ENCODE peak calls at places on chromosomes 7 and 10, in nine cellular contexts. F is astrocyte of the hippocampus, L is nucleus accumbens, K is cardiac fibroblast, W is iPS DF 6.9, I is NAMALWA, V is heart left ventricle, Q is kidney tubule cell, M is small intestine. R is an unnamed sample.

GRCh38 chr10:96548589-96548988 is 34.9 kb upstream of the TLL2 start:
- DNase-seq in M (no peak), Q (no peak), W (no peak), L (no peak), F (peak; percentile 7), I (no peak), K (no peak), V (peak; percentile 36), R (no peak)

GRCh38 chr7:69941077-69941476 is 342.8 kb downstream of the AUTS2 start:
- DNase-seq in K (no peak), I (no peak), Q (no peak), L (no peak), F (no peak), V (no peak), M (no peak), W (no peak), R (no peak)

GRCh38 chr7:49805686-49806085 is 32.2 kb downstream of the VWC2 start:
- DNase-seq in I (no peak), L (no peak), K (no peak), V (no peak), F (no peak), Q (no peak), M (no peak), W (no peak), R (no peak)

GRCh38 chr10:109386921-109387320 is 536.4 kb downstream of the XPNPEP1 start:
- DNase-seq in M (no peak), Q (no peak), L (no peak), K (no peak), I (no peak), V (no peak), W (no peak), F (peak; percentile 1), R (no peak)

GRCh38 chr10:63503395-63503794 is 17.8 kb upstream of the REEP3 start:
- DNase-seq in K (no peak), V (no peak), Q (no peak), L (no peak), I (no peak), F (no peak), W (no peak), M (peak; percentile 14), R (no peak)

GRCh38 chr10:68550747-68551411 is 9.3 kb upstream of the TET1 start:
- DNase-seq in M (peak; percentile 63), W (peak; percentile 84), L (no peak), V (no peak), Q (peak; percentile 68), F (peak; percentile 81), I (peak; percentile 85), K (peak; percentile 92), R (no peak)

GRCh38 chr7:155764432-155764798 is 47.8 kb downstream of the SHH start:
- DNase-seq in W (no peak), K (no peak), I (no peak), Q (no peak), L (no peak), M (no peak), V (peak; percentile 63), F (no peak), R (no peak)

GRCh38 chr10:133401500-133401899 is 7.5 kb downstream of the MTG1 start:
- DNase-seq in V (no peak), M (no peak), L (no peak), F (no peak), K (no peak), Q (no peak), W (no peak), I (no peak), R (no peak)

GRCh38 chr10:78817361-78817760 is 251.4 kb upstream of the ZMIZ1 start:
- DNase-seq in F (peak; percentile 19), I (no peak), V (no peak), K (peak; percentile 75), L (no peak), Q (no peak), M (no peak), W (no peak), R (no peak)

GRCh38 chr7:157278791-157279678 is 57.8 kb upstream of the DNAJB6 start:
- DNase-seq in V (peak; percentile 89), K (peak; percentile 39), F (peak; percentile 41), M (peak; percentile 71), W (no peak), I (no peak), Q (no peak), L (no peak), R (no peak)

GRCh38 chr7:133985300-133985699 is 141.8 kb upstream of the LRGUK start:
- DNase-seq in L (no peak), K (no peak), V (no peak), F (no peak), I (no peak), M (no peak), Q (no peak), W (no peak), R (no peak)

GRCh38 chr7:155452505-155453295 is 5.2 kb upstream of the EN2 start:
- DNase-seq in W (no peak), L (no peak), I (no peak), V (no peak), F (no peak), Q (no peak), K (no peak), M (no peak), R (no peak)

GRCh38 chr10:33129181-33129928 is 171.3 kb upstream of the ITGB1 start:
- DNase-seq in Q (peak; percentile 84), V (peak; percentile 70), F (peak; percentile 90), M (no peak), I (no peak), W (no peak), L (no peak), K (peak; percentile 92), R (no peak)

GRCh38 chr10:132283604-132284382 is 24.0 kb downstream of the STK32C start:
- DNase-seq in M (peak; percentile 14), V (peak; percentile 8), Q (no peak), F (no peak), W (no peak), L (no peak), K (no peak), I (no peak), R (no peak)

GRCh38 chr7:135858851-135859250 is 110.2 kb upstream of the FAM180A start:
- DNase-seq in Q (no peak), M (no peak), V (no peak), I (no peak), F (no peak), K (no peak), L (no peak), W (no peak), R (no peak)

GRCh38 chr7:98138679-98139078 is 32.0 kb downstream of the LMTK2 start:
- DNase-seq in F (no peak), V (no peak), M (no peak), W (no peak), K (no peak), I (no peak), Q (no peak), L (no peak), R (no peak)

GRCh38 chr10:72875250-72876055 is 18.1 kb upstream of the OIT3 start:
- DNase-seq in K (peak; percentile 62), V (no peak), W (no peak), L (no peak), I (peak; percentile 40), F (peak; percentile 48), Q (peak; percentile 52), M (peak; percentile 48), R (no peak)

GRCh38 chr10:3623746-3624145 is 161.3 kb downstream of the KLF6 start:
- DNase-seq in V (no peak), W (no peak), K (peak; percentile 91), M (no peak), F (peak; percentile 88), I (peak; percentile 86), Q (peak; percentile 63), L (no peak), R (no peak)

GRCh38 chr10:131203456-131204357 is 107.8 kb downstream of the TCERG1L start:
- DNase-seq in W (no peak), Q (no peak), I (no peak), M (no peak), K (no peak), F (no peak), L (no peak), V (no peak), R (no peak)

GRCh38 chr7:151715661-151716338 is 161.1 kb downstream of the PRKAG2 start:
- DNase-seq in Q (peak; percentile 77), M (peak; percentile 88), I (no peak), L (no peak), F (no peak), K (no peak), W (no peak), V (no peak), R (no peak)

GRCh38 chr7:36204044-36204663 is 51.1 kb downstream of the EEPD1 start:
- DNase-seq in F (no peak), V (no peak), W (no peak), Q (no peak), I (no peak), K (no peak), M (no peak), L (no peak), R (no peak)

GRCh38 chr10:13634207-13634606 is 47.4 kb downstream of the PRPF18 start:
- DNase-seq in Q (no peak), L (no peak), K (peak; percentile 41), I (no peak), M (no peak), W (no peak), V (no peak), F (no peak), R (peak; percentile 15)

GRCh38 chr7:151387161-151388006 is 22.5 kb downstream of the WDR86 start:
- DNase-seq in K (no peak), I (no peak), F (no peak), W (no peak), V (no peak), L (no peak), Q (no peak), M (no peak), R (no peak)

GRCh38 chr10:31961675-31962074 is 33.0 kb upstream of the ARHGAP12 start:
- DNase-seq in K (peak; percentile 20), Q (peak; percentile 61), M (no peak), L (no peak), W (no peak), V (no peak), F (peak; percentile 72), I (peak; percentile 64), R (no peak)

GRCh38 chr7:151327659-151328058 is 14.0 kb upstream of the NUB1 start:
- DNase-seq in V (no peak), W (no peak), F (no peak), L (no peak), Q (peak; percentile 82), I (no peak), M (no peak), K (peak; percentile 21), R (no peak)

GRCh38 chr10:88332526-88333265 is 250.4 kb downstream of the RNLS start:
- DNase-seq in V (no peak), Q (no peak), W (no peak), F (no peak), M (no peak), L (no peak), I (no peak), K (no peak), R (no peak)

GRCh38 chr7:35384761-35385700 is 131.1 kb upstream of the TBX20 start:
- DNase-seq in M (no peak), F (no peak), K (peak; percentile 13), I (no peak), Q (no peak), V (peak; percentile 90), W (no peak), L (no peak), R (no peak)

R was measured in substantia nigra.